ENCODE peak calls at places on chromosome 6, in seven cellular contexts. P, J, I, X, V, B and G are unnamed samples.

GRCh38 chr6:46271107-46271506 is 100.3 kb upstream of the ENPP5 start:
- DNase-seq in I (no peak), X (no peak), V (no peak), B (no peak), J (no peak), P (no peak), G (no peak)

GRCh38 chr6:422423-423061 is 31.0 kb downstream of the IRF4 start:
- DNase-seq in X (no peak), P (no peak), V (peak), J (peak), B (no peak), I (peak), G (no peak)

GRCh38 chr6:111745636-111746035 is 127.6 kb downstream of the FYN start:
- DNase-seq in X (no peak), I (no peak), J (no peak), P (no peak), B (no peak), V (no peak), G (no peak)

GRCh38 chr6:123007885-123008284 is 11.8 kb downstream of the CLVS2 start:
- DNase-seq in J (no peak), V (no peak), I (peak), P (no peak), X (no peak), B (no peak), G (no peak)

GRCh38 chr6:170224694-170225660 is 65.9 kb downstream of the DLL1 start:
- DNase-seq in P (no peak), I (peak), B (peak), V (peak), X (peak), J (peak), G (no peak)

GRCh38 chr6:159979136-159979874 is 10.4 kb downstream of the IGF2R start:
- DNase-seq in X (no peak), B (peak), I (peak), P (no peak), V (peak), J (peak), G (no peak)

GRCh38 chr6:32519117-32519909 is 10.8 kb downstream of the HLA-DRB5 start:
- DNase-seq in P (no peak), B (peak), V (no peak), I (no peak), J (no peak), X (no peak), G (no peak)

GRCh38 chr6:113695506-113695905 is 161.6 kb upstream of the MARCKS start:
- DNase-seq in B (no peak), P (no peak), J (peak), X (no peak), I (no peak), V (peak), G (no peak)

GRCh38 chr6:125232466-125232865 is 69.3 kb downstream of the HDDC2 start:
- DNase-seq in P (no peak), J (peak), I (no peak), V (peak), X (no peak), B (peak), G (no peak)

GRCh38 chr6:118843685-118844390 is 50.1 kb upstream of the ASF1A start:
- DNase-seq in I (no peak), V (no peak), X (no peak), B (no peak), P (no peak), J (peak), G (no peak)

GRCh38 chr6:133768656-133769295 is 120.1 kb upstream of the TCF21 start:
- DNase-seq in V (peak), J (no peak), B (no peak), P (no peak), I (peak), X (no peak), G (no peak)

GRCh38 chr6:27651371-27651732 is 178.4 kb upstream of the ZNF184 start:
- DNase-seq in V (peak), I (peak), P (peak), X (no peak), B (no peak), J (no peak), G (peak)

GRCh38 chr6:144897441-144897921 is 612.3 kb downstream of the UTRN start:
- DNase-seq in I (peak), X (no peak), V (peak), J (peak), B (no peak), P (no peak), G (no peak)

DNA sequence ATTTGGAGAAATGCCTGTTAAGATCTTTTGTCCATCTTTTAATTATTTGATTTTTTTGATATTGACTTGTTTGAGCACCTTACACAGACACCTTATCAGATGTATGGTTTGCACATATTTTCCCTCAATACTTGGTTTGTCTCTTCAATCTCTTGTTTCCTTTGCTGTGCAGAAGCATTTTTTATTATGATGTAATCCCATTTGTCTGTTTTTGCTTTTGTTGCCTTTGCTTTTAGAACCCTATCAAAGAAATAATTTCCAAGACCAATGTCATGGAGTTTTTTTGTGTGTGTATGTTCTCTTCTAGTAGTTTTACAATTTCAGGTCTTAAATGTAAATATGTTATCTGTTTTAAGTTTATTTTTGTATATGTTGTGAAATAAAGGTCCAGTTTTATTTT is 73.9 kb downstream of the HTR1B start:
- DNase-seq in B (no peak), X (no peak), V (no peak), I (no peak), P (no peak), J (no peak), G (no peak)
- H2AK5ac ChIP-seq in B (no peak), X (no peak), V (no peak), I (no peak), P (no peak), J (no peak), G (no peak)

DNA sequence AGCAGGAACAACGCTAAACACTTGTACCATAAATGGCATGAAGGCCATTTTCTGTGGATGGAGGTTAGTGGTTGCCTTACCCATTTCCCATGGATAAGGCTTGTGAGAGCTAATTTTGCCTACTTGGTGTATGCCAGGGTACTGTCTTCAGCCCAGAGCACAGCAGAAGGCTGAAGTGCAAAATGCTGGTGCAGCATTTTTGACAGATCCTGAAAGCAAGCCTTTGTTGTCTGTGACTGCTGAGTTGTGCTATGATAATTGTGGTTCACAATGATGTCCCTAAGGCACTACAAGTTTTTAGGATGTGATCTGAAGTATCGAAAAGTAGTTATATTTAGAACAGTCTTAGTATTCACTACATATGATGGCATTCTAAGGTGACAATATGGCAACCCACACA is 14.7 kb upstream of the HMGN3 start:
- DNase-seq in B (no peak), P (no peak), I (no peak), X (no peak), V (no peak), J (no peak), G (no peak)
- H4K8ac ChIP-seq in B (no peak), P (no peak), I (no peak), X (no peak), V (no peak), J (no peak), G (no peak)

GRCh38 chr6:35955521-35955920 is 34.6 kb upstream of the SRPK1 start:
- DNase-seq in B (no peak), X (no peak), J (no peak), P (no peak), V (no peak), I (no peak), G (no peak)

GRCh38 chr6:35962779-35963570 is 42.1 kb upstream of the SRPK1 start:
- DNase-seq in V (no peak), X (no peak), P (no peak), I (peak), J (no peak), B (peak), G (no peak)

GRCh38 chr6:35955071-35955470 is 34.2 kb upstream of the SRPK1 start:
- DNase-seq in V (no peak), I (no peak), B (no peak), X (no peak), J (peak), P (no peak), G (no peak)

GRCh38 chr6:35955970-35956369 is 35.1 kb upstream of the SRPK1 start:
- DNase-seq in X (no peak), B (no peak), J (no peak), V (no peak), I (no peak), P (no peak), G (no peak)

GRCh38 chr6:35960192-35960591 is 39.3 kb upstream of the SRPK1 start:
- DNase-seq in B (no peak), P (no peak), V (peak), X (no peak), I (no peak), J (peak), G (no peak)
- H3K4ac ChIP-seq in B (no peak), P (no peak), V (no peak), X (no peak), I (no peak), J (no peak), G (no peak)

DNA sequence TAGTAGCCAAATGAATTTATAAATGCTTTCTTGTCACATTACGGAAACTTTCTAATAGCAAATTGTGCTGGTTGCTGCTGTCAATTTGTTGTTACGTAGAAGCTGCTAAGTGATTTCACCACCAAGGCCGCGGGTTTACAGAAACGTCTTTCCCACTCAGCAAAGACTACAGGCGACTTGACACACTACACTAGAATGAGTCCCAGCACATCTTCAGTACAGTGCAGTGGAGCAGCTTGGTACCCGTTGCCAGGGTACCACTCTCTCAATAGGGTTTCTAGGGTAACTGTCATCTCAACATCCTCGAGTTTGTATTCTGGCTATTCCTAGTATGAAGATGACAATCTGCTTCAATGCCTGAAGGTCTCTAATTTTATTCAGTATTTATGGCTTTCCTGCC is 22.7 kb upstream of the ZDHHC14 start:
- DNase-seq in J (no peak), B (no peak), I (no peak), V (no peak), P (no peak), X (no peak), G (no peak)
- H2AK5ac ChIP-seq in J (no peak), B (no peak), I (no peak), V (no peak), P (no peak), X (no peak), G (no peak)

GRCh38 chr6:130558131-130558530 is 192.3 kb downstream of the TMEM200A start:
- DNase-seq in V (no peak), P (no peak), X (no peak), I (no peak), J (no peak), B (no peak), G (no peak)

GRCh38 chr6:130559166-130559565 is 193.3 kb downstream of the TMEM200A start:
- DNase-seq in P (no peak), V (no peak), X (no peak), J (no peak), B (no peak), I (no peak), G (no peak)

GRCh38 chr6:130560231-130560630 is 194.4 kb downstream of the TMEM200A start:
- DNase-seq in V (peak), I (no peak), J (peak), X (no peak), B (no peak), P (no peak), G (no peak)

GRCh38 chr6:130557481-130558112 is 191.8 kb downstream of the TMEM200A start:
- DNase-seq in I (no peak), B (no peak), V (no peak), P (no peak), X (no peak), J (no peak), G (no peak)
- H4K8ac ChIP-seq in I (no peak), B (no peak), V (no peak), P (no peak), X (no peak), J (no peak), G (no peak)

GRCh38 chr6:26246553-26246952 is 118.4 kb upstream of the BTN3A2 start:
- DNase-seq in X (no peak), B (no peak), I (no peak), P (no peak), V (no peak), J (no peak), G (no peak)

GRCh38 chr6:26250806-26251075 is 114.3 kb upstream of the BTN3A2 start:
- DNase-seq in P (no peak), B (no peak), X (no peak), V (no peak), J (peak), I (no peak), G (no peak)

GRCh38 chr6:26249709-26249958 is 115.4 kb upstream of the BTN3A2 start:
- DNase-seq in J (no peak), B (no peak), I (no peak), X (no peak), P (no peak), V (no peak), G (no peak)

GRCh38 chr6:26251354-26252081 is 113.5 kb upstream of the BTN3A2 start:
- DNase-seq in B (peak), J (peak), P (peak), V (peak), I (peak), X (peak), G (peak)

GRCh38 chr6:26249959-26250805 is 114.8 kb upstream of the BTN3A2 start:
- DNase-seq in J (peak), V (peak), X (peak), P (peak), I (peak), B (peak), G (peak)
- H3K4ac ChIP-seq in J (peak), V (peak), X (peak), P (no peak), I (peak), B (peak), G (no peak)